ENCODE peak calls at places on chromosomes 2 and 18, in four cellular contexts. H is WTC11, E is K562, Z is GM12878. F is an unnamed sample.

GRCh38 chr2:187013058-187013457 is 164.1 kb upstream of the ZSWIM2 start:
- DNase-seq in H (no peak), E (no peak), Z (no peak), F (no peak)

GRCh38 chr18:62187543-62188378 is 706 bp downstream of the RELCH start:
- DNase-seq in H (peak; percentile 34), E (peak; percentile 11), Z (no peak), F (peak; percentile 17)

GRCh38 chr2:23241611-23242245 is 143.3 kb upstream of the KLHL29 start:
- DNase-seq in H (no peak), E (no peak), Z (no peak), F (no peak)

GRCh38 chr2:212618636-212619035 is 80.0 kb upstream of the ERBB4 start:
- DNase-seq in H (no peak), E (no peak), Z (no peak), F (no peak)

GRCh38 chr2:138716183-138716582 is 64.0 kb downstream of the NXPH2 start:
- DNase-seq in H (no peak), E (no peak), Z (no peak), F (no peak)

GRCh38 chr18:5462227-5462626 is 81.6 kb downstream of the EPB41L3 start:
- DNase-seq in H (no peak), E (no peak), Z (no peak), F (no peak)

GRCh38 chr18:8501044-8501443 is 108.2 kb upstream of the RAB12 start:
- DNase-seq in H (no peak), E (no peak), Z (no peak), F (no peak)

GRCh38 chr18:3450358-3451107 is 561 bp downstream of the TGIF1 start:
- DNase-seq in H (no peak), E (peak; percentile 38), Z (no peak), F (no peak)

GRCh38 chr2:9655441-9656269 is 24.9 kb upstream of the YWHAQ start:
- DNase-seq in H (no peak), E (no peak), Z (peak; percentile 40), F (no peak)

GRCh38 chr2:106020032-106020431 is 174.1 kb downstream of the UXS1 start:
- DNase-seq in H (no peak), E (no peak), Z (no peak), F (no peak)

GRCh38 chr2:159137511-159138101 is 148.9 kb downstream of the WDSUB1 start:
- DNase-seq in H (no peak), E (no peak), Z (no peak), F (no peak)

GRCh38 chr2:40401896-40402295 is 50.0 kb downstream of the SLC8A1 start:
- DNase-seq in H (no peak), E (no peak), Z (no peak), F (no peak)

GRCh38 chr2:59184281-59185020 is 943.3 kb upstream of the FANCL start:
- DNase-seq in H (no peak), E (no peak), Z (no peak), F (no peak)

GRCh38 chr2:238415036-238415764 is 11.5 kb upstream of the ASB1 start:
- DNase-seq in H (no peak), E (no peak), Z (no peak), F (no peak)

GRCh38 chr2:10390369-10390801 is 57.7 kb downstream of the ODC1 start:
- DNase-seq in H (no peak), E (peak; percentile 43), Z (no peak), F (no peak)

GRCh38 chr2:184004289-184004944 is 593.9 kb upstream of the ZNF804A start:
- DNase-seq in H (no peak), E (no peak), Z (peak; percentile 27), F (no peak)

GRCh38 chr2:216192931-216193330 is 83.8 kb downstream of the XRCC5 start:
- DNase-seq in H (no peak), E (no peak), Z (no peak), F (no peak)

GRCh38 chr18:3151379-3152264 is 68.1 kb downstream of the MYOM1 start:
- DNase-seq in H (no peak), E (peak; percentile 63), Z (no peak), F (peak; percentile 36)

GRCh38 chr18:46461993-46462392 is 195.0 kb downstream of the LOXHD1 start:
- DNase-seq in H (no peak), E (no peak), Z (no peak), F (no peak)

GRCh38 chr2:173713904-173714555 is 251.1 kb downstream of the SP3 start:
- DNase-seq in H (no peak), E (no peak), Z (no peak), F (no peak)

GRCh38 chr2:163667064-163667887 is 68.5 kb downstream of the FIGN start:
- DNase-seq in H (no peak), E (no peak), Z (no peak), F (peak; percentile 81)

GRCh38 chr2:175206866-175207265 is 25.4 kb upstream of the ATP5MC3 start:
- DNase-seq in H (no peak), E (no peak), Z (no peak), F (no peak)

GRCh38 chr2:235493402-235493774 is 455 bp upstream of the AGAP1 start:
- DNase-seq in H (peak; percentile 47), E (no peak), Z (no peak), F (no peak)

GRCh38 chr2:119137502-119137901 is 21.0 kb downstream of the C1QL2 start:
- DNase-seq in H (no peak), E (no peak), Z (no peak), F (no peak)

DNA sequence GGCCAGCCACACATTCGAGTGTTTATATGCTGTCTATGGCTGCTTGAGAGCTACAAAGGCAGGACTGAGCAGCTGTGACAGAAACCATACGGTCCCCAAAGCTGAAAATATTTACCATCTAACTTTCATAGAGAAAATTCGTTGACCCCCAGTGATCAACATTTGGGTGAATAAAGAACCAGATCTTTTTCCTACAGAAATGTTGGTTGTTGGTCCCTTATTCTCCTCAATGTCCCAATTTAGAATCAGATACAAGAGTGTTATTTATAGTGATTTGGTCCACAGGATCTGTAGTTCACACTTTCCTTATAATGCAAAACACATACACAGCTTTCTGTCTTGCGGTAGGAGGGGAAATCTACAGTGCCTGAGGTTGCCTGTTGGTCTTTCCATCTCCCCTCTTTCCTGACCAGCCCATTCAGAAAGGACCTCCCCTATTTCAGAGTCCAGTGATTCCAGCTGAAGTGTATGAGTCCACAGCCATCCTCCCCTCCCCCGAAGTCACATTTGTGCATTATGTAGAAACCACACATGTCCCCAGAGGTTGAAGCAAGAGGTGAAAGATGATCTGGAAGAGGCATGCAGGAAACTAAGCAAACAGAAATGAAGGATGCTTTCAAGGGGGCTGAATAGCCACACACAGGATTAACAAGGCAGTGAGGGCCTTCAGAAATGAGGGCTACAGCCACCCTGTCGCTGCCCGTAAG is 61.9 kb downstream of the SPRED2 start:
- DNase-seq in H (no peak), E (no peak), Z (peak; percentile 30), F (peak; percentile 93)
- TF ChIP-seq ETV6 in H (no peak), E (no peak), Z (peak; percentile 32), F (no peak)

GRCh38 chr2:54206596-54206995 is 49.4 kb downstream of the TSPYL6 start:
- DNase-seq in H (no peak), E (peak; percentile 22), Z (no peak), F (peak; percentile 50)
- TF ChIP-seq ETV6 in H (no peak), E (no peak), Z (no peak), F (no peak)

GRCh38 chr2:205424326-205424725 is 258.0 kb upstream of the NRP2 start:
- DNase-seq in H (no peak), E (no peak), Z (no peak), F (no peak)

GRCh38 chr2:205427112-205427511 is 255.2 kb upstream of the NRP2 start:
- DNase-seq in H (no peak), E (no peak), Z (no peak), F (no peak)

GRCh38 chr2:205425069-205425468 is 257.2 kb upstream of the NRP2 start:
- DNase-seq in H (no peak), E (no peak), Z (no peak), F (no peak)
- TF ChIP-seq ETV6 in H (no peak), E (no peak), Z (no peak), F (no peak)

GRCh38 chr2:31333046-31333445 is 81.5 kb downstream of the XDH start:
- DNase-seq in H (no peak), E (no peak), Z (no peak), F (no peak)

GRCh38 chr2:31332521-31332920 is 82.0 kb downstream of the XDH start:
- DNase-seq in H (no peak), E (no peak), Z (no peak), F (no peak)

GRCh38 chr2:31335921-31336570 is 78.5 kb downstream of the XDH start:
- DNase-seq in H (no peak), E (no peak), Z (no peak), F (no peak)

GRCh38 chr2:31334311-31335026 is 80.1 kb downstream of the XDH start:
- DNase-seq in H (no peak), E (no peak), Z (no peak), F (no peak)

GRCh38 chr2:31333527-31334183 is 80.9 kb downstream of the XDH start:
- DNase-seq in H (peak; percentile 93), E (peak; percentile 62), Z (peak; percentile 24), F (peak; percentile 66)
- TF ChIP-seq ETV6 in H (no peak), E (no peak), Z (no peak), F (no peak)

GRCh38 chr2:8398040-8398668 is 283.7 kb upstream of the ID2 start:
- DNase-seq in H (no peak), E (no peak), Z (no peak), F (no peak)

GRCh38 chr2:8400196-8400595 is 281.7 kb upstream of the ID2 start:
- DNase-seq in H (no peak), E (no peak), Z (no peak), F (no peak)

GRCh38 chr2:8395718-8396117 is 286.1 kb upstream of the ID2 start:
- DNase-seq in H (no peak), E (no peak), Z (no peak), F (no peak)

GRCh38 chr2:8402222-8402621 is 279.6 kb upstream of the ID2 start:
- DNase-seq in H (no peak), E (no peak), Z (no peak), F (no peak)

DNA sequence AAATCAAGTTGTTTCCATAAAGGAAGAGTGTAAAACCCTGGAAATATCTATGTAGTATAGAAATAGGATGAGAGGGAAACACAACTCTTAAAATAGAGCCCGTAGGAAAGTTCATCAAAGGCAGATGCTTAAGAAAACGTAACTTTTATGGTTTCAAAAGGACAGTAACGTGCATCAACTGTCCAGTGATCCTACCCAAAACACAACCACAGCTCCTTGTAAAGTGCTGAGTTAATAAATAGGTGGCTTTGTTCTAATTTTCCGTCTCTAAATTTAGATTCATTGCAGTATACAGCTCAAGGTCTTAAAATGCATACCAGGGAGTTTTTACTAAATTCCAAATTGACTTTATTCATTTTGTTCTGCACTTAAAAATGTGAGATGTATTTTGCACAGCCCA is 282.1 kb upstream of the ID2 start:
- DNase-seq in H (no peak), E (no peak), Z (no peak), F (no peak)
- TF ChIP-seq ETV6 in H (no peak), E (no peak), Z (no peak), F (no peak)

GRCh38 chr18:24702001-24702400 is 241.6 kb downstream of the HRH4 start:
- DNase-seq in H (no peak), E (no peak), Z (no peak), F (no peak)

GRCh38 chr18:24703316-24703715 is 242.9 kb downstream of the HRH4 start:
- DNase-seq in H (no peak), E (no peak), Z (no peak), F (no peak)

GRCh38 chr18:24710474-24710873 is 250.0 kb downstream of the HRH4 start:
- DNase-seq in H (no peak), E (no peak), Z (no peak), F (no peak)

GRCh38 chr18:24704921-24705620 is 244.6 kb downstream of the HRH4 start:
- DNase-seq in H (no peak), E (no peak), Z (no peak), F (no peak)
- TF ChIP-seq ETV6 in H (no peak), E (no peak), Z (no peak), F (no peak)

GRCh38 chr2:127075821-127076220 is 31.1 kb downstream of the BIN1 start:
- DNase-seq in H (no peak), E (no peak), Z (no peak), F (no peak)
- TF ChIP-seq ETV6 in H (no peak), E (no peak), Z (no peak), F (no peak)